ENCODE peak calls at places on chromosomes 6 and 20, in six cellular contexts. One of them, this sample, is unnamed.

GRCh38 chr6:113825776-113826175 is 31.4 kb upstream of the MARCKS start:
- DNase-seq in uterus: peak; percentile 80
- DNase-seq in A549: no peak
- DNase-seq in adrenal gland: peak; percentile 51
- DNase-seq in IMR-90: peak; percentile 84
- DNase-seq in testis: peak; percentile 89
- DNase-seq in this sample: no peak

GRCh38 chr6:21726676-21727075 is 133.1 kb downstream of the SOX4 start:
- DNase-seq in adrenal gland: no peak
- DNase-seq in A549: no peak
- DNase-seq in testis: no peak
- DNase-seq in uterus: no peak
- DNase-seq in IMR-90: no peak
- DNase-seq in this sample: no peak

GRCh38 chr6:116557863-116558262 is 4.3 kb downstream of the CALHM4 start:
- DNase-seq in testis: peak; percentile 66
- DNase-seq in uterus: no peak
- DNase-seq in adrenal gland: peak; percentile 43
- DNase-seq in IMR-90: peak; percentile 98
- DNase-seq in A549: peak; percentile 43
- DNase-seq in this sample: no peak

GRCh38 chr6:36793913-36794703 is 45.1 kb downstream of the CPNE5 start:
- DNase-seq in testis: peak; percentile 74
- DNase-seq in IMR-90: peak; percentile 12
- DNase-seq in uterus: peak; percentile 77
- DNase-seq in adrenal gland: no peak
- DNase-seq in A549: no peak
- DNase-seq in this sample: no peak

GRCh38 chr20:56504373-56505005 is 20.1 kb upstream of the FAM209A start:
- DNase-seq in uterus: no peak
- DNase-seq in A549: peak; percentile 38
- DNase-seq in IMR-90: no peak
- DNase-seq in adrenal gland: no peak
- DNase-seq in testis: no peak
- DNase-seq in this sample: peak; percentile 17

GRCh38 chr6:143337201-143337949 is 113.1 kb downstream of the ADAT2 start:
- DNase-seq in adrenal gland: peak; percentile 46
- DNase-seq in IMR-90: peak; percentile 8
- DNase-seq in testis: peak; percentile 66
- DNase-seq in A549: no peak
- DNase-seq in uterus: no peak
- DNase-seq in this sample: peak; percentile 58

GRCh38 chr6:82419088-82419720 is 55.6 kb downstream of the TPBG start:
- DNase-seq in uterus: no peak
- DNase-seq in A549: no peak
- DNase-seq in testis: no peak
- DNase-seq in IMR-90: no peak
- DNase-seq in adrenal gland: no peak
- DNase-seq in this sample: no peak

GRCh38 chr6:35048031-35048613 is 93.0 kb downstream of the TCP11 start:
- DNase-seq in testis: peak; percentile 59
- DNase-seq in uterus: no peak
- DNase-seq in IMR-90: no peak
- DNase-seq in A549: no peak
- DNase-seq in adrenal gland: peak; percentile 64
- DNase-seq in this sample: no peak

GRCh38 chr20:3932277-3933073 is 43.3 kb downstream of the PANK2 start:
- DNase-seq in uterus: no peak
- DNase-seq in testis: no peak
- DNase-seq in adrenal gland: peak; percentile 42
- DNase-seq in IMR-90: peak; percentile 29
- DNase-seq in A549: no peak
- DNase-seq in this sample: peak; percentile 25

GRCh38 chr20:3931664-3932063 is 42.5 kb downstream of the PANK2 start:
- DNase-seq in testis: no peak
- DNase-seq in uterus: no peak
- DNase-seq in adrenal gland: no peak
- DNase-seq in IMR-90: peak; percentile 30
- DNase-seq in A549: no peak
- DNase-seq in this sample: no peak

GRCh38 chr20:3929713-3930060 is 40.5 kb downstream of the PANK2 start:
- DNase-seq in adrenal gland: no peak
- DNase-seq in IMR-90: no peak
- DNase-seq in testis: no peak
- DNase-seq in A549: no peak
- DNase-seq in uterus: no peak
- DNase-seq in this sample: no peak

GRCh38 chr20:3933126-3933684 is 44.0 kb downstream of the PANK2 start:
- DNase-seq in IMR-90: no peak
- DNase-seq in uterus: no peak
- DNase-seq in testis: no peak
- DNase-seq in adrenal gland: no peak
- DNase-seq in A549: no peak
- DNase-seq in this sample: peak; percentile 26

DNA sequence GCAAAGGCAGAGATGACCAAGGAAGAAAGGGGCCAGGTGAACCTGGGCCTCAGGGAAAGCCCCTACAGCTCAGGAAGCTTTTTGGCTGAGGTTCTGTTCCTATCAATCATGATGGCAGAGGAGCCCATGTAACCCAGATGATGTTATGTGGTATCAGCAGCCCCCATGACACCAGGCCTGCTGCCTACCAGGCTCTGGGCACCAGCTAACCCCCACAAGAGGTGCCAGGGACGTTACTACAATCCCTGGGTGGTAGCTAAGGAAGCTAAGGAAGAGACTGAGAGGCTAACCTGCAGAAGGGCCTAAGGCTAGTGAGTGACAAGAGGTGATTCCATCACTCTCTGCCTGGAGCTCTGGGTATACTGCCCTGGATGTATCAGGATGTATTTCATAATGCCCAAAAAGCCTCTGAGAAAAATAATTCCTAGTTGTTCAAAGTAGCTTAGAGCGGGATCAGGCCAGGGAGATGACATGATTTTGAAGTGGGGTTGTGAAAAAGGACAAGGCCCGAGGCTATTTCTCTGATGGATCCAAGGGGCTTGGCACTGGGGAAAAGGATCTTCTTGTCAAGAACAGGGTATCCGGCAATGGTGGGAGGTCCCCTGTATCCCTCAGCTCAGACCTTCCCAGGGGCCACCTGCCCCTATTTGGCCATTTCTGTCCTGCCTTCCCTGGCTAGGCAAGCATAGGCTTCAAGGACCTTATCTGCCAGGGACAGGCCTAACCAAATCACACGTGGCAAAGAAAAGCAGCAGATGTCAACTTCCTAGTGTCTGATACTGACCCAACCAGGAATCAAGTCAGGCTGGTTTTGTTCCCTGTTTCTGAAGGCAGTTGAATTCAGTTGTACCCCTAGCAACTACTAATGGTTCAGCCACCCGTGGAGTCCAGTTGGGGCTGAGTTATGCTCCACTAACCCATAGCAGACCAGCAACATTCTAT is 41.3 kb downstream of the PANK2 start:
- DNase-seq in testis: no peak
- DNase-seq in uterus: no peak
- DNase-seq in adrenal gland: no peak
- DNase-seq in A549: no peak
- DNase-seq in IMR-90: no peak
- DNase-seq in this sample: peak; percentile 94
- TF ChIP-seq POLR2A in testis: no peak
- TF ChIP-seq POLR2A in uterus: no peak
- TF ChIP-seq POLR2A in adrenal gland: no peak
- TF ChIP-seq POLR2A in A549: no peak
- TF ChIP-seq POLR2A in IMR-90: no peak
- TF ChIP-seq POLR2A in this sample: no peak

DNA sequence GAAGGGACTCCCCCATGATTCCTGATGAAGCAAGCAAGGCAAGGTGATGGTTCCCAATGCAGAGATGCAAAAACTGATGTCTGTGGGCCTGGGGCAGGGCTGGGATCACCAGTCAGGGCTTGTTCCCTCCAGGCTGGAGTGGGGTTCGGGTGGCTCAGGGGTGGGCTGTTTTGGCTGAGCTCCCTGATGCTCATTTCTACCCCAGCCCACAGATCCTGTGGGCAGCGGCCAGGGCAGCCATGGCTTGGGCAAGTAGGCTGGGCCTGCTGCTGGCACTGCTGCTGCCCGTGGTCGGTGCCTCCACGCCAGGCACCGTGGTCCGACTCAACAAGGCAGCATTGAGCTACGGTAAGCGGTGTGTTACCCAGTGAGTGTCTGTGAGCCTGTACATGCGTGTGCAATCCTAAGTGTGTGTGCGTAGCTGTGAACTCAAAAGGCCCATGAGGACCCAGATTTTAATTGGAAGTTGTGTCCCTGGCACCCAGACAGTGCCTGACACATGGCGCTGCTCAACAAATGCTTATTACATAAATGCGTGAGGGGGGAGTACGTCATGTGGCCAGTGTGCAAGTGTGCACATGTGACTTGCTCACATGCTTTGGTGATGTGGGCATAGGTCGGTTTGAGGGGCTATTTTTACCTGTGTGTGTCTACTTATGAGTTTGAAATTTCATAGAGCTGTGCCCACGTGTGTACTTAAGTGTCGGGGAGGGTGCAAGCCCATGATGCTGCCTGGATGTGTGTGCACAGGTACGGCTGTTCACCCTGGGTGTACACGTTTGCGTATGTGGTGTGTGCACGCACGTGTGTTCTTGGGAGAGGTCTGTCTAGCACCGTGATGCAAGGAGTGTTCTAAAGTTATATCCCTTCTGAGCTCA is 1.1 kb downstream of the BPIFB2 start:
- DNase-seq in IMR-90: no peak
- DNase-seq in adrenal gland: no peak
- DNase-seq in A549: no peak
- DNase-seq in uterus: no peak
- DNase-seq in testis: no peak
- DNase-seq in this sample: no peak
- TF ChIP-seq POLR2A in IMR-90: no peak
- TF ChIP-seq POLR2A in adrenal gland: no peak
- TF ChIP-seq POLR2A in A549: no peak
- TF ChIP-seq POLR2A in uterus: no peak
- TF ChIP-seq POLR2A in testis: no peak
- TF ChIP-seq POLR2A in this sample: no peak

DNA sequence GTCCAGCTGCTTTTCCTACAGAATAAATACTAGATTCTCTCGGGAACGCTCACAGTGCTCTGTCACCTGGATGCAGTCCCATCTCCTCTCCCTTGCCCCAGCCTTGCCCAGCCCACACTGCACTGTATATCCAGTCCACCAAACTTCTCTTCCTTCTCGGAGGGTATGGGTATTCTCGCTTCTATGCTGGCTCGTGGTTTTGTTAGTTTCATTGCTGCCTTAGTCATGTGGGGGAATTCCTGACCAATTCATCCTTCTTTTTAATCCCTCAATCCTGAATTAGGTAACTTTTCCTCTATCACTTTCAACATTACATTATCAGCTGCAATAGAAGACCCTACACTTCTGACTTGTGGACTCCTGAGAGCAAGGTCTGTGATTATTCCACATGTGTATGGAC is 252.4 kb downstream of the GMDS start:
- DNase-seq in A549: no peak
- DNase-seq in adrenal gland: no peak
- DNase-seq in testis: no peak
- DNase-seq in IMR-90: peak; percentile 85
- DNase-seq in uterus: no peak
- DNase-seq in this sample: no peak
- TF ChIP-seq POLR2A in A549: no peak
- TF ChIP-seq POLR2A in adrenal gland: no peak
- TF ChIP-seq POLR2A in testis: no peak
- TF ChIP-seq POLR2A in IMR-90: no peak
- TF ChIP-seq POLR2A in uterus: no peak
- TF ChIP-seq POLR2A in this sample: no peak

DNA sequence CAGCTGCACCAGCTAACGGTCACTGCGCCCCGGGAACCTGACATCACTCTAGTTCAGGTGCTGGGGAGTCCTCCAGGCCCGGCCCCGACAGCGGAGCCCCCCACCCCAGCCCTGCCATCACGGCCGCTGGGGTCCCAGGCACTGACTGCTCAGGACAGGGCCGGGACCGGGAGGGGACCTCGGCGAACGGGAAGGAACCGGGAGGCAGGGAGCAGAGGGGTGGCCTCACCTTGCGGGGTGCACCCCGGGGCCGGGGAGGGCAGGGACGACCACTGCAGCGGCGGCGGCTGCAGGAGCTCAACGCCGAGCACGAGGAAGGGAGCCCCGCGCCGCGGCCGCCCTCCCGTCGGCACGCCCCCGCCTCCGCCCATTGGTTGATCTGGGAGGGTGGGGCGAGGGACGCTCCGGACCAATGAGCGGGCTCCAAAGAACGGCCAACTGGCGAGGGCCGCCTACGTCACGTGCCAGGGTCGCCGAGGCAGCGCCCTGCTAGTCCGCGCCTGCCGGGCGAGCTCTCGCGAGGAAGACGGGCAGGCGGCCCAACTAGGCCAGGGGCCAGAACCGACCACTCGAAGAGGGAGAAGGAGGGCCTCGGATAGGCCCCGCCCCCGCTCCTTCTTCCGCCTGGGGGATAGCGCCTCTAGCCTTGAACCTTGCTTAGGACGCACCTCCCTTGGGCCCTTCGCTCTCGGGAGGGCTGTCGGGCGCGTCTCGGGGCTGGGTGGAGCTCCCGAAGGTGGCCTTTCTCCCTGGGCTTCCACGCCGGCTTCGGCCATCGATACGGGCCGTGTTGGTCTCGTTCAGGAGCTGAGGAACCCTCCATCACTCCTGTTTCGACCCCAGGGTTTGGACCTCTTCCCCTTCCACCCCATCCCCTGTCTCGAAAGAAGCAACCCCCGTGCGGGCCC is at the start of gene ADISSP:
- DNase-seq in adrenal gland: peak; percentile 99
- DNase-seq in IMR-90: peak; percentile 98
- DNase-seq in A549: peak; percentile 99
- DNase-seq in uterus: peak; percentile 99
- DNase-seq in testis: peak; percentile 99
- DNase-seq in this sample: peak; percentile 99
- TF ChIP-seq POLR2A in adrenal gland: peak; percentile 69
- TF ChIP-seq POLR2A in IMR-90: peak; percentile 79
- TF ChIP-seq POLR2A in A549: peak; percentile 94
- TF ChIP-seq POLR2A in uterus: peak; percentile 75
- TF ChIP-seq POLR2A in testis: no peak
- TF ChIP-seq POLR2A in this sample: peak; percentile 80

GRCh38 chr6:43771858-43772570 is 2.0 kb downstream of the VEGFA start:
- DNase-seq in IMR-90: no peak
- DNase-seq in adrenal gland: peak; percentile 86
- DNase-seq in uterus: peak; percentile 70
- DNase-seq in A549: peak; percentile 43
- DNase-seq in testis: peak; percentile 64
- DNase-seq in this sample: peak; percentile 80
- TF ChIP-seq POLR2A in IMR-90: peak; percentile 9
- TF ChIP-seq POLR2A in adrenal gland: peak; percentile 56
- TF ChIP-seq POLR2A in uterus: peak; percentile 19
- TF ChIP-seq POLR2A in A549: no peak
- TF ChIP-seq POLR2A in testis: no peak
- TF ChIP-seq POLR2A in this sample: no peak

GRCh38 chr6:3848925-3849605 is at the start of gene FAM50B:
- DNase-seq in adrenal gland: peak; percentile 94
- DNase-seq in IMR-90: peak; percentile 80
- DNase-seq in uterus: peak; percentile 96
- DNase-seq in A549: peak; percentile 58
- DNase-seq in testis: peak; percentile 97
- DNase-seq in this sample: peak; percentile 92
- TF ChIP-seq POLR2A in adrenal gland: peak; percentile 46
- TF ChIP-seq POLR2A in IMR-90: no peak
- TF ChIP-seq POLR2A in uterus: peak; percentile 37
- TF ChIP-seq POLR2A in A549: no peak
- TF ChIP-seq POLR2A in testis: no peak
- TF ChIP-seq POLR2A in this sample: peak; percentile 56